ENCODE peak calls at places on chromosomes 5 and 9, in eight cellular contexts. One of them, this sample, is unnamed.

GRCh38 chr9:38384990-38385848 is 7.3 kb upstream of the ALDH1B1 start:
- DNase-seq in esophagus squamous epithelium: no peak
- DNase-seq in heart right ventricle: no peak
- DNase-seq in K562: no peak
- DNase-seq in DND-41: no peak
- DNase-seq in lower lobe of right lung: no peak
- DNase-seq in IMR-90: no peak
- DNase-seq in CD8-positive, alpha-beta T cell: no peak
- DNase-seq in this sample: no peak

GRCh38 chr5:138065102-138065501 is 18.7 kb upstream of the WNT8A start:
- DNase-seq in esophagus squamous epithelium: no peak
- DNase-seq in DND-41: peak; percentile 15
- DNase-seq in lower lobe of right lung: no peak
- DNase-seq in heart right ventricle: no peak
- DNase-seq in IMR-90: no peak
- DNase-seq in K562: no peak
- DNase-seq in CD8-positive, alpha-beta T cell: no peak
- DNase-seq in this sample: no peak

GRCh38 chr9:15417626-15418025 is 5.0 kb upstream of the SNAPC3 start:
- DNase-seq in K562: no peak
- DNase-seq in IMR-90: no peak
- DNase-seq in DND-41: no peak
- DNase-seq in lower lobe of right lung: no peak
- DNase-seq in CD8-positive, alpha-beta T cell: no peak
- DNase-seq in heart right ventricle: no peak
- DNase-seq in esophagus squamous epithelium: no peak
- DNase-seq in this sample: no peak

GRCh38 chr5:35146386-35146785 is 83.9 kb downstream of the PRLR start:
- DNase-seq in K562: no peak
- DNase-seq in esophagus squamous epithelium: no peak
- DNase-seq in DND-41: no peak
- DNase-seq in IMR-90: no peak
- DNase-seq in CD8-positive, alpha-beta T cell: no peak
- DNase-seq in heart right ventricle: no peak
- DNase-seq in lower lobe of right lung: no peak
- DNase-seq in this sample: no peak

GRCh38 chr9:93659044-93659836 is 82.9 kb downstream of the PHF2 start:
- DNase-seq in IMR-90: no peak
- DNase-seq in CD8-positive, alpha-beta T cell: no peak
- DNase-seq in heart right ventricle: no peak
- DNase-seq in lower lobe of right lung: peak; percentile 24
- DNase-seq in DND-41: no peak
- DNase-seq in esophagus squamous epithelium: no peak
- DNase-seq in K562: no peak
- DNase-seq in this sample: no peak

GRCh38 chr5:141559481-141559880 is 59.3 kb downstream of the DIAPH1 start:
- DNase-seq in esophagus squamous epithelium: no peak
- DNase-seq in DND-41: no peak
- DNase-seq in lower lobe of right lung: no peak
- DNase-seq in K562: no peak
- DNase-seq in IMR-90: peak; percentile 73
- DNase-seq in CD8-positive, alpha-beta T cell: no peak
- DNase-seq in heart right ventricle: peak; percentile 18
- DNase-seq in this sample: no peak

GRCh38 chr5:56812110-56812509 is 3.2 kb upstream of the MAP3K1 start:
- DNase-seq in esophagus squamous epithelium: no peak
- DNase-seq in DND-41: no peak
- DNase-seq in heart right ventricle: no peak
- DNase-seq in lower lobe of right lung: no peak
- DNase-seq in K562: peak; percentile 69
- DNase-seq in IMR-90: peak; percentile 29
- DNase-seq in CD8-positive, alpha-beta T cell: no peak
- DNase-seq in this sample: no peak

GRCh38 chr5:14234204-14234603 is 91.1 kb downstream of the TRIO start:
- DNase-seq in lower lobe of right lung: no peak
- DNase-seq in CD8-positive, alpha-beta T cell: no peak
- DNase-seq in esophagus squamous epithelium: no peak
- DNase-seq in K562: no peak
- DNase-seq in heart right ventricle: no peak
- DNase-seq in DND-41: no peak
- DNase-seq in IMR-90: no peak
- DNase-seq in this sample: no peak

GRCh38 chr5:57402348-57402747 is 80.3 kb downstream of the ACTBL2 start:
- DNase-seq in esophagus squamous epithelium: no peak
- DNase-seq in CD8-positive, alpha-beta T cell: no peak
- DNase-seq in DND-41: no peak
- DNase-seq in heart right ventricle: no peak
- DNase-seq in IMR-90: no peak
- DNase-seq in K562: no peak
- DNase-seq in lower lobe of right lung: no peak
- DNase-seq in this sample: no peak

GRCh38 chr9:76560481-76560891 is 101.5 kb downstream of the GCNT1 start:
- DNase-seq in IMR-90: peak; percentile 75
- DNase-seq in lower lobe of right lung: no peak
- DNase-seq in esophagus squamous epithelium: no peak
- DNase-seq in DND-41: no peak
- DNase-seq in CD8-positive, alpha-beta T cell: no peak
- DNase-seq in heart right ventricle: no peak
- DNase-seq in K562: no peak
- DNase-seq in this sample: no peak

GRCh38 chr5:78698218-78698751 is 49.7 kb upstream of the LHFPL2 start:
- DNase-seq in esophagus squamous epithelium: no peak
- DNase-seq in lower lobe of right lung: no peak
- DNase-seq in CD8-positive, alpha-beta T cell: no peak
- DNase-seq in IMR-90: peak; percentile 36
- DNase-seq in DND-41: no peak
- DNase-seq in heart right ventricle: peak; percentile 53
- DNase-seq in K562: no peak
- DNase-seq in this sample: no peak

GRCh38 chr5:150077060-150077459 is 9.3 kb downstream of the CSF1R start:
- DNase-seq in CD8-positive, alpha-beta T cell: peak; percentile 6
- DNase-seq in lower lobe of right lung: no peak
- DNase-seq in IMR-90: no peak
- DNase-seq in K562: no peak
- DNase-seq in DND-41: no peak
- DNase-seq in heart right ventricle: peak; percentile 1
- DNase-seq in esophagus squamous epithelium: no peak
- DNase-seq in this sample: no peak

GRCh38 chr9:89473762-89474469 is 24.0 kb downstream of the SEMA4D start:
- DNase-seq in CD8-positive, alpha-beta T cell: no peak
- DNase-seq in lower lobe of right lung: no peak
- DNase-seq in K562: no peak
- DNase-seq in esophagus squamous epithelium: no peak
- DNase-seq in DND-41: no peak
- DNase-seq in heart right ventricle: no peak
- DNase-seq in IMR-90: peak; percentile 89
- DNase-seq in this sample: no peak

GRCh38 chr9:111599948-111600343 is 499 bp upstream of the PTGR1 start:
- DNase-seq in K562: no peak
- DNase-seq in CD8-positive, alpha-beta T cell: no peak
- DNase-seq in lower lobe of right lung: no peak
- DNase-seq in esophagus squamous epithelium: no peak
- DNase-seq in heart right ventricle: no peak
- DNase-seq in DND-41: no peak
- DNase-seq in IMR-90: no peak
- DNase-seq in this sample: no peak

GRCh38 chr5:148780711-148781110 is 45.7 kb upstream of the ADRB2 start:
- DNase-seq in K562: no peak
- DNase-seq in IMR-90: no peak
- DNase-seq in CD8-positive, alpha-beta T cell: no peak
- DNase-seq in heart right ventricle: no peak
- DNase-seq in lower lobe of right lung: no peak
- DNase-seq in esophagus squamous epithelium: no peak
- DNase-seq in DND-41: no peak
- DNase-seq in this sample: no peak

GRCh38 chr5:51651476-51651875 is 268.2 kb downstream of the ISL1 start:
- DNase-seq in IMR-90: no peak
- DNase-seq in CD8-positive, alpha-beta T cell: no peak
- DNase-seq in K562: no peak
- DNase-seq in DND-41: no peak
- DNase-seq in esophagus squamous epithelium: no peak
- DNase-seq in heart right ventricle: no peak
- DNase-seq in lower lobe of right lung: no peak
- DNase-seq in this sample: no peak

GRCh38 chr9:98839166-98839565 is 31.7 kb downstream of the GALNT12 start:
- DNase-seq in esophagus squamous epithelium: no peak
- DNase-seq in IMR-90: no peak
- DNase-seq in DND-41: no peak
- DNase-seq in lower lobe of right lung: no peak
- DNase-seq in CD8-positive, alpha-beta T cell: no peak
- DNase-seq in heart right ventricle: no peak
- DNase-seq in K562: no peak
- DNase-seq in this sample: no peak

GRCh38 chr5:126970517-126971017 is 59.8 kb downstream of the MARCHF3 start:
- DNase-seq in CD8-positive, alpha-beta T cell: no peak
- DNase-seq in IMR-90: peak; percentile 42
- DNase-seq in DND-41: no peak
- DNase-seq in heart right ventricle: peak; percentile 56
- DNase-seq in esophagus squamous epithelium: no peak
- DNase-seq in lower lobe of right lung: no peak
- DNase-seq in K562: no peak
- DNase-seq in this sample: no peak

GRCh38 chr5:145450286-145450969 is 384.7 kb downstream of the PRELID2 start:
- DNase-seq in K562: no peak
- DNase-seq in esophagus squamous epithelium: no peak
- DNase-seq in CD8-positive, alpha-beta T cell: no peak
- DNase-seq in IMR-90: peak; percentile 21
- DNase-seq in heart right ventricle: no peak
- DNase-seq in lower lobe of right lung: no peak
- DNase-seq in DND-41: no peak
- DNase-seq in this sample: no peak
- H3K4me3 ChIP-seq in K562: no peak overlapping the region
- H3K4me3 ChIP-seq in esophagus squamous epithelium: no peak overlapping the region
- H3K4me3 ChIP-seq in CD8-positive, alpha-beta T cell: no peak overlapping the region
- H3K4me3 ChIP-seq in IMR-90: no peak overlapping the region
- H3K4me3 ChIP-seq in heart right ventricle: no peak overlapping the region
- H3K4me3 ChIP-seq in lower lobe of right lung: no peak overlapping the region
- H3K4me3 ChIP-seq in DND-41: no peak overlapping the region
- H3K4me3 ChIP-seq in this sample: no peak overlapping the region

GRCh38 chr9:83978992-83979811 is 813 bp downstream of the HNRNPK start:
- DNase-seq in CD8-positive, alpha-beta T cell: peak; percentile 87
- DNase-seq in K562: peak; percentile 58
- DNase-seq in heart right ventricle: peak; percentile 90
- DNase-seq in esophagus squamous epithelium: peak; percentile 41
- DNase-seq in DND-41: peak; percentile 92
- DNase-seq in lower lobe of right lung: peak; percentile 91
- DNase-seq in IMR-90: peak; percentile 81
- DNase-seq in this sample: peak; percentile 89

GRCh38 chr9:83979812-83980394 is at the start of gene HNRNPK:
- DNase-seq in CD8-positive, alpha-beta T cell: peak; percentile 100
- DNase-seq in DND-41: peak; percentile 97
- DNase-seq in esophagus squamous epithelium: peak; percentile 76
- DNase-seq in heart right ventricle: peak; percentile 100
- DNase-seq in lower lobe of right lung: peak; percentile 98
- DNase-seq in K562: peak; percentile 97
- DNase-seq in IMR-90: peak; percentile 98
- DNase-seq in this sample: peak; percentile 97

GRCh38 chr9:83976372-83976771 is 3.6 kb downstream of the HNRNPK start:
- DNase-seq in lower lobe of right lung: no peak
- DNase-seq in K562: no peak
- DNase-seq in heart right ventricle: no peak
- DNase-seq in CD8-positive, alpha-beta T cell: no peak
- DNase-seq in IMR-90: no peak
- DNase-seq in DND-41: no peak
- DNase-seq in esophagus squamous epithelium: no peak
- DNase-seq in this sample: no peak

GRCh38 chr9:83980395-83981125 is at the start of gene RMI1:
- DNase-seq in CD8-positive, alpha-beta T cell: peak; percentile 99
- DNase-seq in IMR-90: peak; percentile 96
- DNase-seq in DND-41: peak; percentile 99
- DNase-seq in heart right ventricle: peak; percentile 100
- DNase-seq in esophagus squamous epithelium: peak; percentile 94
- DNase-seq in K562: peak; percentile 80
- DNase-seq in lower lobe of right lung: peak; percentile 100
- DNase-seq in this sample: peak; percentile 95

GRCh38 chr9:83977196-83977595 is 2.8 kb downstream of the HNRNPK start:
- DNase-seq in IMR-90: no peak
- DNase-seq in K562: no peak
- DNase-seq in DND-41: no peak
- DNase-seq in esophagus squamous epithelium: no peak
- DNase-seq in lower lobe of right lung: no peak
- DNase-seq in heart right ventricle: no peak
- DNase-seq in CD8-positive, alpha-beta T cell: no peak
- DNase-seq in this sample: no peak
- H3K36me3 ChIP-seq in IMR-90: peaks cover 33% of the 10 kb centered on the region
- H3K36me3 ChIP-seq in K562: peaks cover 71% of the 10 kb centered on the region
- H3K36me3 ChIP-seq in DND-41: peaks cover 76% of the 10 kb centered on the region
- H3K36me3 ChIP-seq in esophagus squamous epithelium: peaks cover 56% of the 10 kb centered on the region
- H3K36me3 ChIP-seq in lower lobe of right lung: peaks cover 59% of the 10 kb centered on the region
- H3K36me3 ChIP-seq in heart right ventricle: peaks cover 60% of the 10 kb centered on the region
- H3K36me3 ChIP-seq in CD8-positive, alpha-beta T cell: peaks cover 46% of the 10 kb centered on the region
- H3K36me3 ChIP-seq in this sample: peaks cover 19% of the 10 kb centered on the region

GRCh38 chr9:95103385-95104087 is 214.0 kb downstream of the FANCC start:
- DNase-seq in CD8-positive, alpha-beta T cell: no peak
- DNase-seq in esophagus squamous epithelium: no peak
- DNase-seq in heart right ventricle: no peak
- DNase-seq in K562: no peak
- DNase-seq in DND-41: no peak
- DNase-seq in lower lobe of right lung: peak; percentile 59
- DNase-seq in IMR-90: no peak
- DNase-seq in this sample: no peak
- TF ChIP-seq CTCF in CD8-positive, alpha-beta T cell: no peak
- TF ChIP-seq CTCF in esophagus squamous epithelium: peak; percentile 27
- TF ChIP-seq CTCF in heart right ventricle: no peak
- TF ChIP-seq CTCF in K562: peak; percentile 59
- TF ChIP-seq CTCF in DND-41: no peak
- TF ChIP-seq CTCF in lower lobe of right lung: peak; percentile 14
- TF ChIP-seq CTCF in IMR-90: no peak
- TF ChIP-seq CTCF in this sample: no peak

GRCh38 chr9:129236441-129237145 is 58.5 kb upstream of the IER5L start:
- DNase-seq in K562: no peak
- DNase-seq in esophagus squamous epithelium: no peak
- DNase-seq in IMR-90: no peak
- DNase-seq in CD8-positive, alpha-beta T cell: no peak
- DNase-seq in lower lobe of right lung: peak; percentile 21
- DNase-seq in heart right ventricle: no peak
- DNase-seq in DND-41: peak; percentile 20
- DNase-seq in this sample: no peak

GRCh38 chr9:129237804-129238203 is 59.7 kb upstream of the IER5L start:
- DNase-seq in IMR-90: no peak
- DNase-seq in CD8-positive, alpha-beta T cell: no peak
- DNase-seq in lower lobe of right lung: no peak
- DNase-seq in esophagus squamous epithelium: no peak
- DNase-seq in heart right ventricle: no peak
- DNase-seq in DND-41: no peak
- DNase-seq in K562: no peak
- DNase-seq in this sample: no peak

GRCh38 chr9:129235041-129235930 is 57.2 kb upstream of the IER5L start:
- DNase-seq in esophagus squamous epithelium: no peak
- DNase-seq in CD8-positive, alpha-beta T cell: no peak
- DNase-seq in IMR-90: no peak
- DNase-seq in DND-41: no peak
- DNase-seq in lower lobe of right lung: peak; percentile 30
- DNase-seq in heart right ventricle: no peak
- DNase-seq in K562: no peak
- DNase-seq in this sample: no peak

GRCh38 chr9:129235931-129236331 is 57.9 kb upstream of the IER5L start:
- DNase-seq in esophagus squamous epithelium: no peak
- DNase-seq in heart right ventricle: no peak
- DNase-seq in lower lobe of right lung: peak; percentile 41
- DNase-seq in CD8-positive, alpha-beta T cell: peak; percentile 73
- DNase-seq in K562: no peak
- DNase-seq in DND-41: peak; percentile 85
- DNase-seq in IMR-90: no peak
- DNase-seq in this sample: peak; percentile 46

GRCh38 chr9:129237195-129237611 is 59.1 kb upstream of the IER5L start:
- DNase-seq in K562: peak; percentile 46
- DNase-seq in lower lobe of right lung: peak; percentile 25
- DNase-seq in IMR-90: peak; percentile 65
- DNase-seq in heart right ventricle: no peak
- DNase-seq in DND-41: no peak
- DNase-seq in esophagus squamous epithelium: no peak
- DNase-seq in CD8-positive, alpha-beta T cell: peak; percentile 65
- DNase-seq in this sample: no peak
- H3K4me3 ChIP-seq in K562: peak overlapping the region; percentile 26
- H3K4me3 ChIP-seq in lower lobe of right lung: no peak overlapping the region
- H3K4me3 ChIP-seq in IMR-90: no peak overlapping the region
- H3K4me3 ChIP-seq in heart right ventricle: no peak overlapping the region
- H3K4me3 ChIP-seq in DND-41: no peak overlapping the region
- H3K4me3 ChIP-seq in esophagus squamous epithelium: peak overlapping the region; percentile 30
- H3K4me3 ChIP-seq in CD8-positive, alpha-beta T cell: peak overlapping the region; percentile 66
- H3K4me3 ChIP-seq in this sample: no peak overlapping the region